ENCODE peak calls at places on chromosomes 13 and 19, in nine cellular contexts. One of them, this sample, is unnamed.

GRCh38 chr13:95255072-95255732 is 46.0 kb downstream of the ABCC4 start:
- DNase-seq in osteoblast: no peak
- DNase-seq in tibial nerve: no peak
- DNase-seq in CD8-positive, alpha-beta T cell: no peak
- DNase-seq in neural progenitor cell: no peak
- DNase-seq in body of pancreas: no peak
- DNase-seq in cardiac muscle cell: no peak
- DNase-seq in H1: no peak
- DNase-seq in pancreas: no peak
- DNase-seq in this sample: no peak

GRCh38 chr13:85430216-85430615 is 369.0 kb downstream of the SLITRK6 start:
- DNase-seq in body of pancreas: no peak
- DNase-seq in CD8-positive, alpha-beta T cell: no peak
- DNase-seq in cardiac muscle cell: no peak
- DNase-seq in H1: no peak
- DNase-seq in osteoblast: peak; percentile 21
- DNase-seq in tibial nerve: no peak
- DNase-seq in pancreas: no peak
- DNase-seq in neural progenitor cell: no peak
- DNase-seq in this sample: no peak

GRCh38 chr19:19062454-19063182 is 1.2 kb upstream of the SLC25A42 start:
- DNase-seq in tibial nerve: no peak
- DNase-seq in pancreas: no peak
- DNase-seq in osteoblast: peak; percentile 95
- DNase-seq in body of pancreas: no peak
- DNase-seq in H1: no peak
- DNase-seq in cardiac muscle cell: no peak
- DNase-seq in CD8-positive, alpha-beta T cell: no peak
- DNase-seq in neural progenitor cell: no peak
- DNase-seq in this sample: no peak

GRCh38 chr13:93146584-93147292 is 79.9 kb upstream of the GPC6 start:
- DNase-seq in H1: no peak
- DNase-seq in tibial nerve: no peak
- DNase-seq in neural progenitor cell: no peak
- DNase-seq in osteoblast: no peak
- DNase-seq in pancreas: no peak
- DNase-seq in body of pancreas: no peak
- DNase-seq in CD8-positive, alpha-beta T cell: no peak
- DNase-seq in cardiac muscle cell: peak; percentile 88
- DNase-seq in this sample: no peak

GRCh38 chr13:24670927-24671326 is 9.3 kb upstream of the ATP12A start:
- DNase-seq in neural progenitor cell: peak; percentile 77
- DNase-seq in osteoblast: no peak
- DNase-seq in body of pancreas: peak; percentile 14
- DNase-seq in CD8-positive, alpha-beta T cell: no peak
- DNase-seq in pancreas: no peak
- DNase-seq in cardiac muscle cell: peak; percentile 23
- DNase-seq in H1: no peak
- DNase-seq in tibial nerve: no peak
- DNase-seq in this sample: peak; percentile 15

GRCh38 chr13:38702609-38703008 is 15.7 kb downstream of the FREM2 start:
- DNase-seq in pancreas: no peak
- DNase-seq in body of pancreas: no peak
- DNase-seq in cardiac muscle cell: no peak
- DNase-seq in CD8-positive, alpha-beta T cell: no peak
- DNase-seq in H1: no peak
- DNase-seq in tibial nerve: no peak
- DNase-seq in neural progenitor cell: no peak
- DNase-seq in osteoblast: no peak
- DNase-seq in this sample: no peak

GRCh38 chr13:27962128-27962841 is 6.8 kb downstream of the CDX2 start:
- DNase-seq in osteoblast: no peak
- DNase-seq in pancreas: no peak
- DNase-seq in CD8-positive, alpha-beta T cell: no peak
- DNase-seq in cardiac muscle cell: no peak
- DNase-seq in tibial nerve: no peak
- DNase-seq in body of pancreas: no peak
- DNase-seq in H1: peak; percentile 61
- DNase-seq in neural progenitor cell: peak; percentile 45
- DNase-seq in this sample: no peak

GRCh38 chr13:98910501-98910951 is 67.3 kb downstream of the DOCK9 start:
- DNase-seq in neural progenitor cell: no peak
- DNase-seq in H1: no peak
- DNase-seq in body of pancreas: no peak
- DNase-seq in cardiac muscle cell: peak; percentile 74
- DNase-seq in osteoblast: no peak
- DNase-seq in CD8-positive, alpha-beta T cell: peak; percentile 36
- DNase-seq in tibial nerve: no peak
- DNase-seq in pancreas: no peak
- DNase-seq in this sample: peak; percentile 34

GRCh38 chr19:33005440-33005839 is 33.4 kb downstream of the FAAP24 start:
- DNase-seq in neural progenitor cell: no peak
- DNase-seq in CD8-positive, alpha-beta T cell: no peak
- DNase-seq in pancreas: no peak
- DNase-seq in tibial nerve: no peak
- DNase-seq in cardiac muscle cell: no peak
- DNase-seq in osteoblast: no peak
- DNase-seq in body of pancreas: no peak
- DNase-seq in H1: no peak
- DNase-seq in this sample: no peak

GRCh38 chr19:33552191-33552927 is 30.8 kb upstream of the PEPD start:
- DNase-seq in CD8-positive, alpha-beta T cell: no peak
- DNase-seq in cardiac muscle cell: no peak
- DNase-seq in tibial nerve: no peak
- DNase-seq in H1: no peak
- DNase-seq in osteoblast: no peak
- DNase-seq in body of pancreas: no peak
- DNase-seq in pancreas: no peak
- DNase-seq in neural progenitor cell: no peak
- DNase-seq in this sample: no peak

GRCh38 chr19:4584670-4585460 is 25.4 kb upstream of the SEMA6B start:
- DNase-seq in pancreas: no peak
- DNase-seq in osteoblast: peak; percentile 85
- DNase-seq in tibial nerve: no peak
- DNase-seq in neural progenitor cell: peak; percentile 91
- DNase-seq in H1: peak; percentile 84
- DNase-seq in body of pancreas: no peak
- DNase-seq in CD8-positive, alpha-beta T cell: no peak
- DNase-seq in cardiac muscle cell: peak; percentile 25
- DNase-seq in this sample: no peak

GRCh38 chr13:25300861-25301346 is 521 bp upstream of the NUP58 start:
- DNase-seq in cardiac muscle cell: peak; percentile 51
- DNase-seq in CD8-positive, alpha-beta T cell: peak; percentile 26
- DNase-seq in neural progenitor cell: peak; percentile 5
- DNase-seq in osteoblast: peak; percentile 65
- DNase-seq in pancreas: peak; percentile 25
- DNase-seq in tibial nerve: no peak
- DNase-seq in body of pancreas: no peak
- DNase-seq in H1: no peak
- DNase-seq in this sample: no peak

GRCh38 chr13:39481493-39481892 is 121.5 kb downstream of the LHFPL6 start:
- DNase-seq in neural progenitor cell: no peak
- DNase-seq in pancreas: no peak
- DNase-seq in body of pancreas: no peak
- DNase-seq in cardiac muscle cell: peak; percentile 16
- DNase-seq in tibial nerve: no peak
- DNase-seq in CD8-positive, alpha-beta T cell: no peak
- DNase-seq in H1: no peak
- DNase-seq in osteoblast: no peak
- DNase-seq in this sample: no peak

GRCh38 chr13:27728271-27728670 is 64.0 kb upstream of the GSX1 start:
- DNase-seq in cardiac muscle cell: peak; percentile 4
- DNase-seq in osteoblast: no peak
- DNase-seq in neural progenitor cell: peak; percentile 55
- DNase-seq in body of pancreas: no peak
- DNase-seq in pancreas: no peak
- DNase-seq in CD8-positive, alpha-beta T cell: no peak
- DNase-seq in tibial nerve: no peak
- DNase-seq in H1: no peak
- DNase-seq in this sample: no peak

GRCh38 chr19:28468701-28469459 is 744.1 kb downstream of the UQCRFS1 start:
- DNase-seq in pancreas: peak; percentile 31
- DNase-seq in body of pancreas: peak; percentile 47
- DNase-seq in cardiac muscle cell: peak; percentile 40
- DNase-seq in tibial nerve: no peak
- DNase-seq in neural progenitor cell: peak; percentile 48
- DNase-seq in H1: no peak
- DNase-seq in CD8-positive, alpha-beta T cell: peak; percentile 24
- DNase-seq in osteoblast: peak; percentile 87
- DNase-seq in this sample: peak; percentile 7

GRCh38 chr19:35935911-35936737 is at the start of gene LRFN3:
- DNase-seq in osteoblast: peak; percentile 97
- DNase-seq in body of pancreas: peak; percentile 83
- DNase-seq in CD8-positive, alpha-beta T cell: peak; percentile 36
- DNase-seq in cardiac muscle cell: peak; percentile 81
- DNase-seq in neural progenitor cell: peak; percentile 95
- DNase-seq in tibial nerve: peak; percentile 60
- DNase-seq in pancreas: peak; percentile 65
- DNase-seq in H1: peak; percentile 85
- DNase-seq in this sample: peak; percentile 29

GRCh38 chr13:36088001-36088400 is 43.2 kb downstream of the DCLK1 start:
- DNase-seq in pancreas: no peak
- DNase-seq in H1: no peak
- DNase-seq in CD8-positive, alpha-beta T cell: no peak
- DNase-seq in neural progenitor cell: no peak
- DNase-seq in tibial nerve: no peak
- DNase-seq in cardiac muscle cell: no peak
- DNase-seq in body of pancreas: no peak
- DNase-seq in osteoblast: peak; percentile 36
- DNase-seq in this sample: no peak

GRCh38 chr19:23474172-23474571 is 78.9 kb upstream of the ZNF91 start:
- DNase-seq in body of pancreas: no peak
- DNase-seq in CD8-positive, alpha-beta T cell: no peak
- DNase-seq in H1: no peak
- DNase-seq in cardiac muscle cell: no peak
- DNase-seq in pancreas: no peak
- DNase-seq in tibial nerve: no peak
- DNase-seq in neural progenitor cell: no peak
- DNase-seq in osteoblast: no peak
- DNase-seq in this sample: no peak

GRCh38 chr13:114126789-114127472 is 5.5 kb downstream of the RASA3 start:
- DNase-seq in osteoblast: peak; percentile 81
- DNase-seq in CD8-positive, alpha-beta T cell: peak; percentile 35
- DNase-seq in pancreas: no peak
- DNase-seq in tibial nerve: no peak
- DNase-seq in neural progenitor cell: no peak
- DNase-seq in H1: no peak
- DNase-seq in body of pancreas: no peak
- DNase-seq in cardiac muscle cell: no peak
- DNase-seq in this sample: no peak
- H3K27ac ChIP-seq in osteoblast: peak overlapping the region; percentile 98
- H3K27ac ChIP-seq in CD8-positive, alpha-beta T cell: no peak overlapping the region
- H3K27ac ChIP-seq in pancreas: no peak overlapping the region
- H3K27ac ChIP-seq in tibial nerve: no peak overlapping the region
- H3K27ac ChIP-seq in neural progenitor cell: no peak overlapping the region
- H3K27ac ChIP-seq in H1: no peak overlapping the region
- H3K27ac ChIP-seq in body of pancreas: no peak overlapping the region
- H3K27ac ChIP-seq in cardiac muscle cell: no peak overlapping the region
- H3K27ac ChIP-seq in this sample: peak overlapping the region; percentile 88

GRCh38 chr13:96991072-96991471 is 3.2 kb downstream of the OXGR1 start:
- DNase-seq in body of pancreas: no peak
- DNase-seq in neural progenitor cell: no peak
- DNase-seq in cardiac muscle cell: no peak
- DNase-seq in H1: no peak
- DNase-seq in tibial nerve: no peak
- DNase-seq in osteoblast: no peak
- DNase-seq in pancreas: no peak
- DNase-seq in CD8-positive, alpha-beta T cell: no peak
- DNase-seq in this sample: no peak
- H3K36me3 ChIP-seq in body of pancreas: no peaks in the 10 kb centered on the region
- H3K36me3 ChIP-seq in neural progenitor cell: no peaks in the 10 kb centered on the region
- H3K36me3 ChIP-seq in cardiac muscle cell: no peaks in the 10 kb centered on the region
- H3K36me3 ChIP-seq in H1: no peaks in the 10 kb centered on the region
- H3K36me3 ChIP-seq in tibial nerve: no peaks in the 10 kb centered on the region
- H3K36me3 ChIP-seq in osteoblast: no peaks in the 10 kb centered on the region
- H3K36me3 ChIP-seq in pancreas: no peaks in the 10 kb centered on the region
- H3K36me3 ChIP-seq in CD8-positive, alpha-beta T cell: no peaks in the 10 kb centered on the region
- H3K36me3 ChIP-seq in this sample: no peaks in the 10 kb centered on the region

DNA sequence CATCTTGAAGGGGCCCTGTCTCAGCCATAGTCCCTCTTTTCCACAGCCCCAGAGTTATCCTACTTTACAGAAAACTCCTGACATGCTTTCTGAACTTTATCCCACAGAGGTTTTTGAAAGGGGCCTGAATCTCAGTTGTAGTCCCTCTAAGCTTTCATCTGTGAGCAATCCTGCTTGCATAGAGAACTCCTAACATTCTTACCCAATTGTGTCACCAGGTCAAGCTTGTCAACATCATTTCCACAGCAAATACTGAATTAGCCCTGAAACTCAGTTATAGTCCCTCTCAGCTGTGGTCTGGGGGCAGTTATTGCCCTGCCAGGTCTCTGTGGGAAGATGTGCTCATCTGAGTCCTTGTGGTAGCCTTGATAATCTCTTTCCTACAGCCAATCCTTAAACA is 2190.3 kb upstream of the PCDH20 start:
- DNase-seq in tibial nerve: no peak
- DNase-seq in cardiac muscle cell: no peak
- DNase-seq in neural progenitor cell: no peak
- DNase-seq in CD8-positive, alpha-beta T cell: no peak
- DNase-seq in osteoblast: no peak
- DNase-seq in pancreas: no peak
- DNase-seq in H1: no peak
- DNase-seq in body of pancreas: no peak
- DNase-seq in this sample: no peak
- H3K9me3 ChIP-seq in tibial nerve: peaks cover 3% of the 10 kb centered on the region
- H3K9me3 ChIP-seq in cardiac muscle cell: no peaks in the 10 kb centered on the region
- H3K9me3 ChIP-seq in neural progenitor cell: no peaks in the 10 kb centered on the region
- H3K9me3 ChIP-seq in CD8-positive, alpha-beta T cell: no peaks in the 10 kb centered on the region
- H3K9me3 ChIP-seq in osteoblast: no peaks in the 10 kb centered on the region
- H3K9me3 ChIP-seq in pancreas: no peaks in the 10 kb centered on the region
- H3K9me3 ChIP-seq in H1: no peaks in the 10 kb centered on the region
- H3K9me3 ChIP-seq in body of pancreas: peaks cover 12% of the 10 kb centered on the region
- H3K9me3 ChIP-seq in this sample: peaks cover 11% of the 10 kb centered on the region

GRCh38 chr19:12140545-12141404 is 625 bp upstream of the ZNF20 start:
- DNase-seq in cardiac muscle cell: peak; percentile 89
- DNase-seq in CD8-positive, alpha-beta T cell: peak; percentile 83
- DNase-seq in osteoblast: peak; percentile 91
- DNase-seq in tibial nerve: peak; percentile 88
- DNase-seq in body of pancreas: peak; percentile 93
- DNase-seq in pancreas: peak; percentile 89
- DNase-seq in H1: peak; percentile 90
- DNase-seq in neural progenitor cell: peak; percentile 87
- DNase-seq in this sample: peak; percentile 71

GRCh38 chr19:12139309-12139708 is 841 bp downstream of the ZNF20 start:
- DNase-seq in CD8-positive, alpha-beta T cell: no peak
- DNase-seq in tibial nerve: no peak
- DNase-seq in osteoblast: no peak
- DNase-seq in pancreas: no peak
- DNase-seq in neural progenitor cell: peak; percentile 20
- DNase-seq in body of pancreas: no peak
- DNase-seq in cardiac muscle cell: no peak
- DNase-seq in H1: no peak
- DNase-seq in this sample: no peak

GRCh38 chr19:12139885-12140544 is at the start of gene ZNF20:
- DNase-seq in CD8-positive, alpha-beta T cell: peak; percentile 83
- DNase-seq in H1: peak; percentile 98
- DNase-seq in osteoblast: peak; percentile 98
- DNase-seq in tibial nerve: peak; percentile 97
- DNase-seq in body of pancreas: peak; percentile 99
- DNase-seq in cardiac muscle cell: peak; percentile 95
- DNase-seq in pancreas: peak; percentile 98
- DNase-seq in neural progenitor cell: peak; percentile 99
- DNase-seq in this sample: peak; percentile 92

GRCh38 chr19:12137541-12137940 is 2.6 kb downstream of the ZNF20 start:
- DNase-seq in tibial nerve: no peak
- DNase-seq in H1: no peak
- DNase-seq in cardiac muscle cell: no peak
- DNase-seq in pancreas: no peak
- DNase-seq in CD8-positive, alpha-beta T cell: peak; percentile 55
- DNase-seq in neural progenitor cell: no peak
- DNase-seq in osteoblast: no peak
- DNase-seq in body of pancreas: no peak
- DNase-seq in this sample: no peak

GRCh38 chr19:12141405-12141736 is 1.2 kb upstream of the ZNF20 start:
- DNase-seq in tibial nerve: no peak
- DNase-seq in CD8-positive, alpha-beta T cell: no peak
- DNase-seq in neural progenitor cell: no peak
- DNase-seq in pancreas: no peak
- DNase-seq in osteoblast: no peak
- DNase-seq in H1: no peak
- DNase-seq in body of pancreas: no peak
- DNase-seq in cardiac muscle cell: no peak
- DNase-seq in this sample: no peak
- H3K27ac ChIP-seq in tibial nerve: no peak overlapping the region
- H3K27ac ChIP-seq in CD8-positive, alpha-beta T cell: no peak overlapping the region
- H3K27ac ChIP-seq in neural progenitor cell: no peak overlapping the region
- H3K27ac ChIP-seq in pancreas: no peak overlapping the region
- H3K27ac ChIP-seq in osteoblast: no peak overlapping the region
- H3K27ac ChIP-seq in H1: no peak overlapping the region
- H3K27ac ChIP-seq in body of pancreas: no peak overlapping the region
- H3K27ac ChIP-seq in cardiac muscle cell: no peak overlapping the region
- H3K27ac ChIP-seq in this sample: no peak overlapping the region

This sample was measured in CD4-positive, CD25-positive, alpha-beta regulatory T cell.